ENCODE peak calls at places on chromosomes 12 and 14, in ten cellular contexts. S is lower lobe of right lung, R is fibroblast of the aortic adventitia, C is SK-N-SH, U is left lung, A is AG10803, V is IMR-90, D is dorsolateral prefrontal cortex, M is bronchial epithelial cell, T is adrenal gland. Z is an unnamed sample.

GRCh38 chr14:95504135-95505029 is 12.1 kb downstream of the SYNE3 start:
- DNase-seq in S (no peak), R (peak), C (no peak), U (no peak), A (peak), V (peak), D (no peak), M (no peak), T (no peak), Z (peak)

GRCh38 chr12:57771271-57771872 is 533 bp downstream of the METTL1 start:
- DNase-seq in S (peak), R (peak), C (peak), U (peak), A (peak), V (peak), D (peak), M (peak), T (peak), Z (peak)

GRCh38 chr14:100279133-100279532 is 27.1 kb downstream of the SLC25A29 start:
- DNase-seq in S (no peak), R (no peak), C (no peak), U (no peak), A (no peak), V (no peak), D (no peak), M (no peak), T (no peak), Z (no peak)

GRCh38 chr12:117790948-117791347 is 177.8 kb downstream of the KSR2 start:
- DNase-seq in S (no peak), R (no peak), C (no peak), U (no peak), A (no peak), V (no peak), D (no peak), M (no peak), T (no peak), Z (no peak)

GRCh38 chr12:14619731-14620501 is 52.2 kb upstream of the PLBD1 start:
- DNase-seq in S (no peak), R (no peak), C (no peak), U (no peak), A (no peak), V (no peak), D (no peak), M (no peak), T (no peak), Z (no peak)

GRCh38 chr14:75960219-75960618 is 21.6 kb downstream of the TGFB3 start:
- DNase-seq in S (no peak), R (no peak), C (peak), U (no peak), A (no peak), V (no peak), D (no peak), M (no peak), T (no peak), Z (peak)

GRCh38 chr14:96508900-96509299 is 6.7 kb downstream of the PAPOLA start:
- DNase-seq in S (no peak), R (no peak), C (no peak), U (no peak), A (no peak), V (no peak), D (no peak), M (no peak), T (no peak), Z (no peak)

GRCh38 chr14:70993931-70994330 is 86.7 kb downstream of the PCNX1 start:
- DNase-seq in S (no peak), R (no peak), C (no peak), U (no peak), A (no peak), V (no peak), D (no peak), M (no peak), T (no peak), Z (no peak)

GRCh38 chr12:3713483-3713882 is 39.4 kb downstream of the CRACR2A start:
- DNase-seq in S (no peak), R (no peak), C (no peak), U (no peak), A (no peak), V (no peak), D (no peak), M (no peak), T (no peak), Z (no peak)

GRCh38 chr12:131345521-131346436 is 365.1 kb upstream of the SFSWAP start:
- DNase-seq in S (no peak), R (no peak), C (no peak), U (no peak), A (no peak), V (no peak), D (no peak), M (no peak), T (no peak), Z (no peak)

GRCh38 chr12:61667676-61668075 is 592.5 kb upstream of the USP15 start:
- DNase-seq in S (no peak), R (no peak), C (no peak), U (no peak), A (no peak), V (no peak), D (no peak), M (no peak), T (no peak), Z (no peak)

GRCh38 chr12:117030187-117030896 is 68.9 kb downstream of the TESC start:
- DNase-seq in S (no peak), R (no peak), C (no peak), U (no peak), A (no peak), V (no peak), D (peak), M (no peak), T (no peak), Z (no peak)

GRCh38 chr12:119020377-119021360 is 39.3 kb downstream of the SRRM4 start:
- DNase-seq in S (peak), R (no peak), C (peak), U (peak), A (no peak), V (no peak), D (no peak), M (no peak), T (peak), Z (peak)

GRCh38 chr12:122946690-122947271 is 19.5 kb downstream of the ABCB9 start:
- DNase-seq in S (peak), R (peak), C (no peak), U (peak), A (peak), V (peak), D (peak), M (peak), T (peak), Z (peak)

GRCh38 chr12:52971701-52972329 is 22.9 kb downstream of the KRT18 start:
- DNase-seq in S (no peak), R (peak), C (no peak), U (no peak), A (peak), V (peak), D (no peak), M (peak), T (no peak), Z (no peak)

GRCh38 chr12:92123780-92124707 is 21.6 kb downstream of the BTG1 start:
- DNase-seq in S (no peak), R (no peak), C (no peak), U (no peak), A (peak), V (peak), D (no peak), M (no peak), T (no peak), Z (no peak)

GRCh38 chr14:90649096-90649495 is 167.1 kb downstream of the TTC7B start:
- DNase-seq in S (no peak), R (peak), C (no peak), U (no peak), A (peak), V (peak), D (no peak), M (no peak), T (no peak), Z (no peak)

GRCh38 chr12:132475304-132476037 is 14.5 kb upstream of the FBRSL1 start:
- DNase-seq in S (no peak), R (no peak), C (peak), U (no peak), A (no peak), V (no peak), D (no peak), M (no peak), T (no peak), Z (peak)

GRCh38 chr14:103833711-103834110 is 13.7 kb downstream of the PPP1R13B start:
- DNase-seq in S (no peak), R (no peak), C (no peak), U (no peak), A (no peak), V (peak), D (no peak), M (no peak), T (no peak), Z (no peak)

GRCh38 chr12:57214398-57214781 is 2.2 kb upstream of the NXPH4 start:
- DNase-seq in S (no peak), R (peak), C (peak), U (peak), A (peak), V (peak), D (peak), M (peak), T (peak), Z (peak)

GRCh38 chr14:60331201-60332045 is 82.4 kb downstream of the PPM1A start:
- DNase-seq in S (peak), R (peak), C (peak), U (peak), A (peak), V (peak), D (peak), M (peak), T (peak), Z (peak)

GRCh38 chr12:53743277-53744129 is 8.3 kb downstream of the CISTR start:
- DNase-seq in S (no peak), R (peak), C (peak), U (peak), A (peak), V (peak), D (no peak), M (peak), T (peak), Z (peak)

GRCh38 chr12:99960312-99960711 is 24.4 kb downstream of the ANKS1B start:
- DNase-seq in S (no peak), R (peak), C (peak), U (no peak), A (no peak), V (no peak), D (no peak), M (peak), T (no peak), Z (no peak)

GRCh38 chr14:26526132-26526531 is 71.7 kb downstream of the NOVA1 start:
- DNase-seq in S (no peak), R (peak), C (no peak), U (no peak), A (peak), V (peak), D (no peak), M (no peak), T (no peak), Z (no peak)

GRCh38 chr14:96584199-96584906 is 82.2 kb downstream of the PAPOLA start:
- DNase-seq in S (no peak), R (no peak), C (peak), U (no peak), A (no peak), V (no peak), D (no peak), M (peak), T (no peak), Z (peak)

GRCh38 chr14:75340921-75341320 is 62.3 kb downstream of the FOS start:
- DNase-seq in S (peak), R (no peak), C (no peak), U (peak), A (no peak), V (no peak), D (peak), M (no peak), T (peak), Z (peak)

GRCh38 chr12:131092911-131093901 is 139.5 kb downstream of the ADGRD1 start:
- DNase-seq in S (peak), R (no peak), C (no peak), U (peak), A (no peak), V (no peak), D (peak), M (peak), T (peak), Z (peak)

GRCh38 chr14:105860615-105861580 is 334.5 kb downstream of the TMEM121 start:
- DNase-seq in S (peak), R (no peak), C (no peak), U (peak), A (no peak), V (no peak), D (peak), M (no peak), T (no peak), Z (peak)

GRCh38 chr12:105850103-105850968 is 288.4 kb downstream of the NUAK1 start:
- DNase-seq in S (no peak), R (no peak), C (no peak), U (no peak), A (no peak), V (no peak), D (no peak), M (no peak), T (no peak), Z (no peak)

GRCh38 chr12:55719371-55719770 is 822 bp upstream of the RDH5 start:
- DNase-seq in S (no peak), R (no peak), C (no peak), U (no peak), A (no peak), V (no peak), D (no peak), M (no peak), T (no peak), Z (no peak)

GRCh38 chr12:99004799-99005474 is 359.8 kb downstream of the APAF1 start:
- DNase-seq in S (no peak), R (no peak), C (no peak), U (no peak), A (no peak), V (no peak), D (no peak), M (no peak), T (no peak), Z (no peak)

GRCh38 chr12:41264281-41264680 is 76.2 kb downstream of the PDZRN4 start:
- DNase-seq in S (no peak), R (peak), C (peak), U (no peak), A (no peak), V (no peak), D (no peak), M (peak), T (no peak), Z (no peak)

GRCh38 chr12:116820077-116820656 is 61.1 kb downstream of the HRK start:
- DNase-seq in S (no peak), R (no peak), C (no peak), U (no peak), A (no peak), V (no peak), D (no peak), M (no peak), T (no peak), Z (no peak)

GRCh38 chr14:23020143-23021128 is 10.5 kb upstream of the C14orf93 start:
- DNase-seq in S (no peak), R (no peak), C (peak), U (no peak), A (no peak), V (no peak), D (no peak), M (no peak), T (no peak), Z (no peak)

GRCh38 chr12:6826125-6826733 is 2.0 kb upstream of the P3H3 start:
- DNase-seq in S (no peak), R (no peak), C (no peak), U (no peak), A (no peak), V (no peak), D (no peak), M (no peak), T (no peak), Z (no peak)

GRCh38 chr12:43789941-43790340 is 16.2 kb downstream of the TWF1 start:
- DNase-seq in S (no peak), R (peak), C (peak), U (no peak), A (peak), V (peak), D (no peak), M (peak), T (no peak), Z (no peak)

GRCh38 chr12:109714141-109714912 is 702 bp downstream of the FAM222A start:
- DNase-seq in S (peak), R (peak), C (peak), U (peak), A (peak), V (peak), D (no peak), M (no peak), T (peak), Z (peak)

GRCh38 chr14:103871596-103872480 is 24.5 kb upstream of the PPP1R13B start:
- DNase-seq in S (peak), R (no peak), C (no peak), U (peak), A (no peak), V (no peak), D (no peak), M (peak), T (no peak), Z (peak)

GRCh38 chr12:16171348-16171747 is 106.1 kb downstream of the SLC15A5 start:
- DNase-seq in S (no peak), R (no peak), C (no peak), U (no peak), A (no peak), V (no peak), D (no peak), M (no peak), T (no peak), Z (no peak)
- TF ChIP-seq CTCF in S (no peak), R (no peak), C (no peak), U (no peak), A (no peak), V (no peak), D (no peak), M (no peak), T (no peak), Z (no peak)

GRCh38 chr12:30202521-30203259 is 418.9 kb upstream of the TMTC1 start:
- DNase-seq in S (no peak), R (no peak), C (no peak), U (no peak), A (no peak), V (no peak), D (no peak), M (no peak), T (no peak), Z (no peak)

GRCh38 chr12:30201301-30202160 is 417.8 kb upstream of the TMTC1 start:
- DNase-seq in S (no peak), R (no peak), C (peak), U (no peak), A (no peak), V (no peak), D (no peak), M (peak), T (no peak), Z (no peak)

GRCh38 chr12:30197392-30198047 is 413.8 kb upstream of the TMTC1 start:
- DNase-seq in S (no peak), R (peak), C (no peak), U (no peak), A (no peak), V (peak), D (no peak), M (peak), T (no peak), Z (peak)

GRCh38 chr12:30203981-30204380 is 420.2 kb upstream of the TMTC1 start:
- DNase-seq in S (no peak), R (no peak), C (no peak), U (no peak), A (no peak), V (no peak), D (no peak), M (no peak), T (no peak), Z (no peak)

DNA sequence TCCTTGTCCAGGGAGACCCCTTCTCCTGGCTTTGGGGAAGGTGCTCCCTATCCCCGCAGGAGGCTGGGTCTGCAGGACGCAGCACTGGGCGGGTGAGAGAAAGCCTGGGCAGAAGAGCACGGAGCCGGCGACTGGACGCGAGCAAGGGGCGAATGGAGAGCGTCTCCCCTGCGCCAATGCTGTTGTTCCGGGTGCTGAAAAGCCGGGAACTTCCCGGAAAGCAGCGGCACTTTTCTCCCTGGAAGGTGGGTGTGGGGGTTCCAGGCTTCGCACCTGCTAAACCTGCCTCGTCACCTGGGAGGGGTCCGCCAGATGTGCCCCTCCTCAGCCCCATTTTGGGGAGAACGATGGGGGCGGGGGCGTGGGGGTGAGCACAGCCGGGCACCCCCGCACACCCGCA is 417.1 kb upstream of the TMTC1 start:
- DNase-seq in S (no peak), R (no peak), C (peak), U (no peak), A (no peak), V (no peak), D (no peak), M (no peak), T (no peak), Z (no peak)
- H3K4me3 ChIP-seq in S (no peak), R (peak), C (peak), U (no peak), A (no peak), V (no peak), D (peak), M (no peak), T (no peak), Z (no peak)

GRCh38 chr12:48863296-48863695 is 2.4 kb downstream of the RND1 start:
- DNase-seq in S (no peak), R (no peak), C (no peak), U (no peak), A (no peak), V (no peak), D (no peak), M (no peak), T (no peak), Z (no peak)

GRCh38 chr12:48862691-48863090 is 3.0 kb downstream of the RND1 start:
- DNase-seq in S (no peak), R (no peak), C (no peak), U (no peak), A (no peak), V (no peak), D (no peak), M (no peak), T (no peak), Z (no peak)

GRCh38 chr12:48858043-48858442 is 6.1 kb upstream of the DDX23 start:
- DNase-seq in S (no peak), R (no peak), C (no peak), U (no peak), A (no peak), V (no peak), D (no peak), M (no peak), T (no peak), Z (no peak)

GRCh38 chr12:48859607-48860006 is 6.1 kb downstream of the RND1 start:
- DNase-seq in S (no peak), R (no peak), C (no peak), U (no peak), A (no peak), V (no peak), D (no peak), M (no peak), T (no peak), Z (no peak)

DNA sequence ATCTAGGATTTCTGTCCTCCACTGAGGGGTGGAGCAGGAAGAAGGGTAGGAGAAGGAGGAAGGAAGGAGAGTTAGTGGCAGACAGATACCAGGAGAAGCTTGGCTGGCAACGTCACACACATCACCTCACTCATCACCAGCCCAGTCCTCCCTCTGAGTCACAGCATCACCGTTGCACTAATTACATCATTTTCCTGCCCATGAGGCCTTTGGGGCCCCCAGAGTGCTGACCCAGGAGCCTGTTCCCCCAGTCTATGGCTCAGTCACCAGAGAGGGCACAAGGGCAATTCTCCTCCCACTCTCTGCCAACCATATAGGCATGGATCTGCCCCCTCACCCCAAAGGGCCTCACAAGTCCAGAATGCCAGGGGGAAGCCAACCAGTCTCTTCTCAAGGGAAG is 4.6 kb downstream of the RND1 start:
- DNase-seq in S (no peak), R (no peak), C (no peak), U (no peak), A (no peak), V (no peak), D (no peak), M (peak), T (no peak), Z (no peak)
- TF ChIP-seq CTCF in S (no peak), R (no peak), C (no peak), U (no peak), A (no peak), V (no peak), D (no peak), M (no peak), T (no peak), Z (no peak)

GRCh38 chr14:72679106-72679505 is 214.8 kb downstream of the DPF3 start:
- DNase-seq in S (no peak), R (peak), C (peak), U (no peak), A (peak), V (peak), D (no peak), M (no peak), T (no peak), Z (no peak)
- H3K4me3 ChIP-seq in S (no peak), R (no peak), C (no peak), U (no peak), A (no peak), V (no peak), D (no peak), M (no peak), T (no peak), Z (no peak)

DNA sequence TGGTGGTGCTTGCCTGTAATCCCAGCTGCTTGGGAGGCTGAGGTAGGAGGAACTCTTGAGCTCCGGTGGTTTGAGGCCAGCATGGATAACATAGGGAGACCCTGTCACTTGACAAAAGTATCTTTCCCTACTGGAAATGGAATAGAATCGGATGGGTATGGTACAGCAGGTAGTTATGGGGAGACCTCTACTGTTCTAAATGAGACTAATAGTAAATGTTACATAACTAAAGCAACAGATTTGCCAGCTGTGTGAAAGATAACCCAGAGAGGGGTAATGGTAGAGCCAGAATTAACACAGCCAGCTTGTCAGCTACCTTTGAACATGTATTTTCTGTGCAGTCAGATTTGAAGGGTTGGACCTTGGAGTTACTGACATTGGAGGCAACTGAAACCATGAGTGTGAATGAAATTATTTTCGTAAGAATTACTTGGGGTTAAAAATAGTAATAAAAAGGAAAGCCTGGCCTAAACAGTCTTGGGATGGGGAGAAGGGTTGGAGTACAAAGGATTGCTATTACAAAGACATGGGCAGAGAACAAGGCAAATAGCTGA is 21.7 kb upstream of the NUP107 start:
- DNase-seq in S (no peak), R (peak), C (no peak), U (no peak), A (no peak), V (no peak), D (no peak), M (no peak), T (no peak), Z (no peak)
- TF ChIP-seq CTCF in S (no peak), R (no peak), C (no peak), U (no peak), A (no peak), V (no peak), D (no peak), M (no peak), T (no peak), Z (no peak)

Z was measured in GM12865.